ENCODE peak calls at places on chromosomes 16 and 17, in five cellular contexts. W is heart left ventricle, P is H7, I is HAP-1, U is AG04449. R is an unnamed sample.

GRCh38 chr17:39094607-39095308 is 56.7 kb downstream of the PLXDC1 start:
- DNase-seq in P (no peak), I (no peak), U (no peak), W (no peak), R (no peak)

GRCh38 chr16:79801550-79802090 is 201.1 kb upstream of the MAF start:
- DNase-seq in W (no peak), I (no peak), P (no peak), U (no peak), R (no peak)

GRCh38 chr17:13940858-13941665 is 128.2 kb upstream of the COX10 start:
- DNase-seq in I (no peak), P (no peak), U (no peak), W (no peak), R (peak)

GRCh38 chr16:81810894-81811538 is 31.9 kb downstream of the PLCG2 start:
- DNase-seq in P (no peak), W (no peak), U (no peak), I (no peak), R (no peak)

GRCh38 chr16:74437-75318 is 2.2 kb upstream of the RHBDF1 start:
- DNase-seq in I (no peak), U (no peak), W (no peak), P (no peak), R (no peak)

GRCh38 chr16:21584817-21585216 is 14.6 kb upstream of the METTL9 start:
- DNase-seq in U (no peak), P (no peak), I (no peak), W (no peak), R (no peak)

GRCh38 chr17:29241015-29241963 is 5.4 kb upstream of the CRYBA1 start:
- DNase-seq in U (peak), W (no peak), P (peak), I (peak), R (peak)

GRCh38 chr17:16496820-16497489 is 5.0 kb upstream of the LRRC75A start:
- DNase-seq in U (no peak), I (no peak), W (no peak), P (no peak), R (no peak)

GRCh38 chr17:31559647-31560501 is 168.4 kb downstream of the RAB11FIP4 start:
- DNase-seq in U (no peak), P (peak), W (peak), I (no peak), R (no peak)

GRCh38 chr16:70696952-70697600 is 11.2 kb upstream of the MTSS2 start:
- DNase-seq in P (no peak), U (no peak), I (no peak), W (no peak), R (no peak)

GRCh38 chr17:61495161-61495857 is 43.1 kb downstream of the TBX4 start:
- DNase-seq in I (peak), W (no peak), P (peak), U (no peak), R (no peak)

GRCh38 chr16:30656388-30656787 is 1.8 kb upstream of the FBRS start:
- DNase-seq in U (no peak), I (no peak), W (no peak), P (no peak), R (no peak)

GRCh38 chr16:85079785-85080602 is 32.3 kb downstream of the CIBAR2 start:
- DNase-seq in P (no peak), W (no peak), I (no peak), U (no peak), R (no peak)

GRCh38 chr16:30546115-30546514 is 11.5 kb upstream of the ZNF747 start:
- DNase-seq in P (no peak), W (no peak), U (no peak), I (no peak), R (no peak)

GRCh38 chr16:68244481-68244902 is 681 bp upstream of the PLA2G15 start:
- DNase-seq in I (no peak), P (no peak), W (peak), U (no peak), R (no peak)

GRCh38 chr16:68246121-68246520 is 948 bp downstream of the PLA2G15 start:
- DNase-seq in I (no peak), W (no peak), P (peak), U (no peak), R (no peak)

GRCh38 chr16:68242926-68243858 is 2.0 kb upstream of the PLA2G15 start:
- DNase-seq in U (no peak), I (no peak), P (peak), W (no peak), R (no peak)

GRCh38 chr16:68246671-68247070 is 1.5 kb downstream of the PLA2G15 start:
- DNase-seq in W (no peak), U (no peak), P (no peak), I (no peak), R (no peak)

GRCh38 chr16:68244903-68245853 is at the start of gene PLA2G15:
- DNase-seq in W (peak), P (peak), I (peak), U (peak), R (peak)
- H3K4me3 ChIP-seq in W (peak), P (peak), I (peak), U (peak), R (peak)

GRCh38 chr17:47792457-47792856 is 29.1 kb downstream of the OSBPL7 start:
- DNase-seq in P (no peak), W (no peak), I (no peak), U (no peak), R (no peak)
- H3K4me3 ChIP-seq in P (no peak), W (no peak), I (no peak), U (no peak), R (no peak)

GRCh38 chr16:68000024-68000423 is 740 bp upstream of the DPEP2 start:
- DNase-seq in U (no peak), W (no peak), P (no peak), I (no peak), R (no peak)
- H3K4me3 ChIP-seq in U (no peak), W (no peak), P (no peak), I (no peak), R (no peak)

GRCh38 chr16:56617212-56618085 is 8.1 kb upstream of the MT1E start:
- DNase-seq in P (peak), I (no peak), W (peak), U (no peak), R (no peak)

GRCh38 chr16:56615353-56615752 is 7.0 kb downstream of the MT2A start:
- DNase-seq in U (no peak), I (no peak), W (no peak), P (no peak), R (no peak)

GRCh38 chr16:56616608-56617211 is 8.3 kb downstream of the MT2A start:
- DNase-seq in P (no peak), W (no peak), U (no peak), I (no peak), R (no peak)

GRCh38 chr16:56620311-56620897 is 5.2 kb upstream of the MT1E start:
- DNase-seq in I (no peak), W (no peak), P (no peak), U (no peak), R (no peak)

GRCh38 chr16:56618138-56618537 is 7.4 kb upstream of the MT1E start:
- DNase-seq in P (no peak), W (no peak), I (no peak), U (no peak), R (no peak)
- H3K4me3 ChIP-seq in P (no peak), W (peak), I (no peak), U (no peak), R (no peak)

GRCh38 chr16:65114527-65114926 is 7.3 kb downstream of the CDH11 start:
- DNase-seq in W (no peak), I (no peak), P (no peak), U (no peak), R (no peak)

GRCh38 chr16:65118866-65119265 is 3.0 kb downstream of the CDH11 start:
- DNase-seq in I (no peak), P (no peak), W (no peak), U (no peak), R (no peak)

GRCh38 chr16:65116216-65116615 is 5.6 kb downstream of the CDH11 start:
- DNase-seq in I (no peak), P (no peak), W (no peak), U (no peak), R (no peak)

GRCh38 chr16:65117701-65118448 is 4.0 kb downstream of the CDH11 start:
- DNase-seq in U (no peak), P (peak), W (no peak), I (peak), R (peak)

GRCh38 chr16:65116818-65117430 is 4.9 kb downstream of the CDH11 start:
- DNase-seq in W (no peak), U (no peak), P (no peak), I (no peak), R (no peak)
- H3K4me3 ChIP-seq in W (no peak), U (peak), P (no peak), I (no peak), R (no peak)

DNA sequence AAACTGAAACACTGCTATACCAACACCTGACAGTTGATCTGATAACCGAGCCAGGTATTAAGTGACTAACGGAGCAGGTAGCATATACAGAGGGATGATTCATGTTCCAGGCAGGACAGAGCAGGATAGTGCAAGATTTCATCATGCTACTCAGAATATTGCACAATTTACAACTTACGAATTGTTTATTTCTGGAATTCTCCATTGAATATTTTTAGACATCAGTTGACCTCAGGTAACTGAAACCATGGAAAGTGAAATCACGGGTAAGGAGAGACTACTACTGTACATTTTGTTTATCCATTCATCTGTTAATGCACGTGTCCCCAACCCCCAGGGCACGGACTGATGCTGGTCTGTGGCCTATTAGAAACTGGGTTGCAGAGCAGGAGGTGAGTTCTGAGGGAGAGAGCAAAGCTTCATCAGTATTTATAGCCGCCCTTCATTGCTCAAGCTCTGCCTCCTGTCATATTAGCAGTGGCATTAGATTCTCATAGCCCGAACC is 14.5 kb upstream of the PPM1E start:
- DNase-seq in P (no peak), W (no peak), I (no peak), U (no peak), R (peak)
- H3K4me3 ChIP-seq in P (no peak), W (no peak), I (no peak), U (no peak), R (no peak)

DNA sequence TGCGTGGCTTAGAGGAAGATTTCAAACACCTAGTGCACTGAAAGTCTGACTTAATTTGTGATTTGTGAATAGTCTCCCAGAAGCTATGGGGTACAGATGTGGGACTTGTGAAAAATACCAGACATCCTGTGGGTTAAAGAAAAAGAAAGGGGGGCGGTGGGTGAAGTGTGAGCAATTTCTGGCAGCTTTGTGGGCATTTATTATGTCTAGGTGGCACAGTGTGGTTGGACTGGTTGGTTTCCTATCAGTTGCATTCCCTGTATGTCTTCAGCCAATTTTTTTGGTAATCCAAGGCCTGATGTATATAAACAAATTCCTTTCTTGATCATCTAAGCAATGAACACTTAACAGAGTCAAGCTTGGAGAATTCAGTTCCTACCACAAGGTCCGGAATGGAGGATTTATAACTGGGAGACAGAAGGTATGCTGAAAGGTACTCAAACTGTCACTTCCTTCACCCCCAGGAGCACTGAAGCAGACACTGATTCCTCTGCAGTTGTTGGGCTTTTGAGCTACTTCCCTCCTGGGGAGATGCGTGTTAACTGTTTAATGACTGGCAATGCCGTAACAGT is 211.6 kb downstream of the WWOX start:
- DNase-seq in W (no peak), I (no peak), U (no peak), P (peak), R (no peak)
- H3K4me3 ChIP-seq in W (no peak), I (no peak), U (no peak), P (no peak), R (no peak)

DNA sequence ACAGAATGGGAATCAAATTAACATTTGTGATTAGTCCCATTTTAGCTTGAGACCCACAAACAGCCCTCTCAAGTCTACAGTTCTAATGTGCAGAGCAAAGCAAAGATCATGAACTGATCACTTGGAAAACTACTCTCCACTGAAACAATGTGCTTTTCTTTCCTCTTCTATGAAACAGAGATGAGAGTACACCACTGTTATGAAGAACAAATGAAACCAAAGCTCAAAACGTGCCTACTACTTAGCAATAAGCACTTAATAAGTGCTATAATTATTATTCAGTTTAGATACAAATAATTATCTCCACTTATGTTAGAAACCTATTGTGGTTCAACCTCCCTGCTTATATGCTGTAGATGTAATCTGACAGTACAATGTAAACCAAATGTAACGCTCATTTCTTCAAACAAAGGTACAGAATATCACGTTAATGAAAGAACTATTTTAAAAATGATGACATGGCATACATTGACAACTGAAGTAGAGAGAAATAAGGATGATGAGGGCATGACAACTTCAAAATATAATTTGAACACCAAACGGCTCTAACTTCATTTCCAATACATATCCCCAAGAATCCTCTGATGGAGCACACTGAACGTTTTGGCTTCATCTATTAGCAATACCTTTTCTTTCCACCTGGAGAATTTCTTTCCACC is 2.0 kb downstream of the VPS35 start:
- DNase-seq in U (no peak), P (no peak), I (no peak), W (no peak), R (no peak)
- H3K4me3 ChIP-seq in U (no peak), P (no peak), I (peak), W (peak), R (no peak)

GRCh38 chr17:81648013-81648706 is 8.2 kb downstream of the PDE6G start:
- DNase-seq in I (no peak), U (no peak), W (no peak), P (peak), R (no peak)
- H3K4me3 ChIP-seq in I (no peak), U (peak), W (no peak), P (peak), R (no peak)

GRCh38 chr17:70050931-70051330 is 24.1 kb upstream of the KCNJ16 start:
- DNase-seq in U (no peak), P (no peak), I (no peak), W (no peak), R (no peak)

GRCh38 chr17:70053241-70054234 is 21.5 kb upstream of the KCNJ16 start:
- DNase-seq in W (no peak), P (no peak), I (no peak), U (no peak), R (no peak)

GRCh38 chr17:70059076-70059475 is 15.9 kb upstream of the KCNJ16 start:
- DNase-seq in W (no peak), P (no peak), U (no peak), I (no peak), R (no peak)

GRCh38 chr17:70059649-70060048 is 15.4 kb upstream of the KCNJ16 start:
- DNase-seq in I (no peak), U (no peak), W (no peak), P (no peak), R (no peak)

GRCh38 chr17:70054961-70055360 is 20.1 kb upstream of the KCNJ16 start:
- DNase-seq in W (no peak), I (no peak), P (no peak), U (no peak), R (no peak)
- H3K4me3 ChIP-seq in W (no peak), I (no peak), P (no peak), U (no peak), R (no peak)